ENCODE peak calls at places on chromosomes 16 and 17, in nine cellular contexts. J is fibroblast of lung; T is HepG2; W is pancreas; M is CD8-positive, alpha-beta T cell; I is psoas muscle; G is DND-41; D is lung; Y is GM12878. S is an unnamed sample.

GRCh38 chr16:57984443-57985203 is 13.7 kb upstream of the CNGB1 start:
- DNase-seq in J (peak), T (peak), W (peak), M (peak), I (peak), G (no peak), D (peak), Y (no peak), S (peak)

GRCh38 chr17:36082062-36082461 is 7.9 kb downstream of the CCL3 start:
- DNase-seq in J (no peak), T (no peak), W (no peak), M (no peak), I (no peak), G (no peak), D (no peak), Y (peak), S (no peak)

GRCh38 chr17:16374129-16374528 is 6.8 kb upstream of the UBB start:
- DNase-seq in J (peak), T (no peak), W (no peak), M (no peak), I (no peak), G (no peak), D (no peak), Y (no peak), S (no peak)

GRCh38 chr16:67922740-67923139 is 8.9 kb downstream of the CTRL start:
- DNase-seq in J (no peak), T (no peak), W (no peak), M (peak), I (no peak), G (no peak), D (no peak), Y (no peak), S (no peak)

GRCh38 chr17:63911657-63912100 is 621 bp upstream of the CSHL1 start:
- DNase-seq in J (peak), T (no peak), W (no peak), M (peak), I (no peak), G (peak), D (no peak), Y (no peak), S (peak)

GRCh38 chr17:66574123-66574522 is 260.8 kb upstream of the CACNG5 start:
- DNase-seq in J (no peak), T (no peak), W (no peak), M (no peak), I (no peak), G (no peak), D (no peak), Y (no peak), S (no peak)

GRCh38 chr17:77579131-77579530 is 379.4 kb upstream of the TNRC6C start:
- DNase-seq in J (no peak), T (no peak), W (no peak), M (no peak), I (no peak), G (no peak), D (no peak), Y (no peak), S (no peak)

GRCh38 chr17:15106540-15106939 is 158.6 kb downstream of the PMP22 start:
- DNase-seq in J (no peak), T (no peak), W (no peak), M (no peak), I (no peak), G (no peak), D (no peak), Y (no peak), S (peak)

GRCh38 chr16:7221157-7221556 is 111.5 kb upstream of the RBFOX1 start:
- DNase-seq in J (no peak), T (no peak), W (no peak), M (no peak), I (no peak), G (no peak), D (no peak), Y (no peak), S (no peak)

GRCh38 chr16:70341600-70341999 is 5.1 kb upstream of the DDX19A start:
- DNase-seq in J (no peak), T (no peak), W (no peak), M (no peak), I (no peak), G (no peak), D (no peak), Y (no peak), S (no peak)

GRCh38 chr16:30949655-30950515 is 1.0 kb downstream of the ORAI3 start:
- DNase-seq in J (peak), T (peak), W (peak), M (peak), I (peak), G (peak), D (peak), Y (peak), S (peak)

GRCh38 chr17:39667262-39668140 is 752 bp upstream of the PNMT start:
- DNase-seq in J (no peak), T (no peak), W (no peak), M (no peak), I (no peak), G (no peak), D (no peak), Y (no peak), S (no peak)

GRCh38 chr17:44315760-44316731 is 7.6 kb downstream of the RUNDC3A start:
- DNase-seq in J (no peak), T (no peak), W (no peak), M (no peak), I (no peak), G (no peak), D (no peak), Y (no peak), S (no peak)

GRCh38 chr17:76497979-76498885 is 3.0 kb downstream of the RHBDF2 start:
- DNase-seq in J (peak), T (peak), W (peak), M (no peak), I (peak), G (no peak), D (peak), Y (no peak), S (peak)

GRCh38 chr17:76495663-76496400 is 5.4 kb downstream of the RHBDF2 start:
- DNase-seq in J (no peak), T (no peak), W (no peak), M (no peak), I (no peak), G (no peak), D (no peak), Y (no peak), S (no peak)

GRCh38 chr17:76497699-76497978 is 3.6 kb downstream of the RHBDF2 start:
- DNase-seq in J (no peak), T (no peak), W (no peak), M (no peak), I (no peak), G (no peak), D (no peak), Y (no peak), S (no peak)

GRCh38 chr17:76498886-76499667 is 2.1 kb downstream of the RHBDF2 start:
- DNase-seq in J (no peak), T (peak), W (peak), M (no peak), I (no peak), G (no peak), D (no peak), Y (peak), S (peak)

GRCh38 chr17:76496464-76496863 is 4.8 kb downstream of the RHBDF2 start:
- DNase-seq in J (no peak), T (no peak), W (no peak), M (no peak), I (no peak), G (no peak), D (no peak), Y (no peak), S (no peak)
- H3K27ac ChIP-seq in J (no peak), T (no peak), W (no peak), M (no peak), I (peak), G (no peak), D (no peak), Y (no peak), S (peak)

DNA sequence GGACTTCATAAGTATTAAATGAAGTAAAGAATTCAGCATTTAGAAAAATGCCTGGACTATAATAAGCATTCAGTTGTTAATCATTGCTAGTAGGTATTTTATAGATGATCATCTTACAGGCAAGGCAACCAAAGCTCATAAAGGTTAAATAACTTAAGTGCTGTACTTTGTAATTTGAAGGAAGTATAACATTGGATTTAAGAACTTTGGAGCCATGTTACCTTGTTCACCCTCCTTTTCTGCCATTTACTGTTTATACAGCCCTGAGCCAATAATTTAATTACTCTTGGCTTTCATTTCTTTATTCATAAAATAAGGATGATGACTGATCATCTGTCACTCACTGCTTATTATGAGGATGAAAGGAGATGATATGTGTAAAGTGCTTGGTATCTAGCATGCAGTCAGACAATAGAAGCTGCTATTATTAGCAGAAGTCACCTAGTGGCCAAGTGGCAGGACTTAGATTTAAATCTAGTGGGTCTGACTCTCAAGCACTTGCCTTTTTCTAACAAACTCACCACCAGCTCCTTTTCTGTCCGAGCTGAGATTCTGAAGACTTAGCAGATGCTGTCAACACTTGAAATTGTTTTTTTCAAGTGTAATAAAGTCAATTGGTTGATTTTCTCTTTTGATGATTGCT is 18.2 kb upstream of the DDX52 start:
- DNase-seq in J (no peak), T (no peak), W (no peak), M (no peak), I (no peak), G (no peak), D (no peak), Y (no peak), S (no peak)
- TF ChIP-seq CTCF in J (no peak), T (no peak), W (no peak), M (no peak), I (no peak), G (no peak), D (no peak), Y (no peak), S (no peak)

GRCh38 chr17:9150407-9151090 is 129.2 kb downstream of the NTN1 start:
- DNase-seq in J (no peak), T (no peak), W (no peak), M (no peak), I (no peak), G (no peak), D (no peak), Y (no peak), S (no peak)

GRCh38 chr17:9151091-9151490 is 129.8 kb downstream of the NTN1 start:
- DNase-seq in J (no peak), T (peak), W (no peak), M (no peak), I (no peak), G (no peak), D (no peak), Y (no peak), S (no peak)

GRCh38 chr17:9144502-9145233 is 123.4 kb downstream of the NTN1 start:
- DNase-seq in J (no peak), T (no peak), W (no peak), M (no peak), I (no peak), G (no peak), D (no peak), Y (no peak), S (no peak)

GRCh38 chr17:9146064-9146463 is 124.8 kb downstream of the NTN1 start:
- DNase-seq in J (no peak), T (no peak), W (no peak), M (no peak), I (no peak), G (no peak), D (no peak), Y (no peak), S (peak)

DNA sequence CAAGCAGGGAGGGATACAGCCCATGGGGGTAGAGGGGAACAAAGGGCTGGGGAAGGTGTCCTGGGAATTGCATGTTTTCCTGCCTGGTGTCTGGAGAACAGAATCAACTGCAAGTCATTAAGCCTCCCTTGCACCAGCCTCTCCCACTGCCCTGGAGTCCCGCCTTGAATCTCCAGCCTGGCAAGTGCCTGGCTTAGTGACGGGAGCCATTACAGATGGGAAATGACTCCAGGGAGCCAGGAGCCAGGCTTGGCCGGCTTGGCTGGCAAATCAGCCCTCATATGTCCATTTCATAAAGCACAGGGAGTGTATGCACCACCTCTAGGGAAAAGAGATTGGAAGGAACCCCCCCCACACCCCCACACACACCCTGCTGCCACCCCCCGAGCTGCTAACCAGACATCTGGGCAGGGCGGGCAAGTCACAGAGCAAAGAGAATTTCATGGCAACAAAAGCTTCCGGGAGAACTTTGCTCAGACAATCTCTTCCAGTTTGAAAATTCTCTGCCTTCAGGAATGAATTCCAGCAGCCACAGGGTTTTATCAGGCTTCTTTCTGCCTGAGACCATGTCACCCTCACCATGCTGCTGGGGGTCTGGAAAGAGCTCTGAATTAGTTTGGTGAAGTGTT is 127.7 kb downstream of the NTN1 start:
- DNase-seq in J (no peak), T (no peak), W (no peak), M (no peak), I (no peak), G (no peak), D (no peak), Y (no peak), S (no peak)
- H3K27ac ChIP-seq in J (no peak), T (no peak), W (no peak), M (no peak), I (no peak), G (no peak), D (no peak), Y (no peak), S (no peak)

GRCh38 chr17:48231995-48232729 is 124.6 kb downstream of the SNX11 start:
- DNase-seq in J (no peak), T (no peak), W (no peak), M (no peak), I (no peak), G (no peak), D (no peak), Y (no peak), S (no peak)

GRCh38 chr17:48223945-48224344 is 116.4 kb downstream of the SNX11 start:
- DNase-seq in J (no peak), T (no peak), W (no peak), M (no peak), I (no peak), G (no peak), D (no peak), Y (no peak), S (no peak)

GRCh38 chr17:48225725-48226567 is 118.4 kb downstream of the SNX11 start:
- DNase-seq in J (no peak), T (no peak), W (no peak), M (no peak), I (no peak), G (no peak), D (no peak), Y (no peak), S (no peak)

DNA sequence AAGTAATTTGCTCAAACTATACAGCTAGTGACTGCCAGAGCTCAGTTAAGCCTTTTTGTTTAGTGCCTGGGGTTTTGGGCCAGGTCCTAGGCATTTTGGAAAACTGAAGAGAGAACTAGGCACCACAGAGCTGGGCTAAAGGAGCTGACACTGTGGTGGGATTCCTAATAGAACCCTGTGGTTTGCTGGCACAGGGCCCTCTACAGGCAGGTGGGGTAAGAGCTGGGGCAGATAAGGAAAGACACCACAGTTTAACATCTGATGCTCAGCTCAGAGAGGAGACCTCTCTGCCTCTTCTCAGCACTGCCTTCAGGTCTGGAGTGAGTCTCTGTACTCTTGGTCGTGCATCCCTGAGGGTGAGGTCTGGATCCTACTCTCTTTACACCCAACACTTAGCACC is 121.2 kb downstream of the SNX11 start:
- DNase-seq in J (no peak), T (no peak), W (no peak), M (no peak), I (no peak), G (peak), D (no peak), Y (no peak), S (no peak)
- TF ChIP-seq CTCF in J (no peak), T (peak), W (no peak), M (no peak), I (no peak), G (peak), D (no peak), Y (no peak), S (no peak)